ENCODE peak calls at places on chromosome 11, in eight cellular contexts. B is activated effector memory CD4-positive, alpha-beta T cell treated with anti-CD3 and anti-CD28 coated beads, Interleukin-2, amount 50 U/mL, for 16 hours; K is HS-5; L is transverse colon; Y is stimulated activated CD4-positive, alpha-beta T cell treated with anti-CD3 and anti-CD28 coated beads, Interleukin-4, amount 100 ng/mL, for 24 hours; H is substantia nigra; R is ascending aorta; T is Right ventricle myocardium superior. V is an unnamed sample.

GRCh38 chr11:65912840-65913239 is 6.0 kb downstream of the C11orf68 start:
- DNase-seq in K (no peak), H (no peak), B (no peak), R (no peak), L (no peak), Y (no peak), T (no peak), V (no peak)

GRCh38 chr11:27703453-27703852 is 3.2 kb upstream of the BDNF start:
- DNase-seq in T (no peak), H (no peak), L (no peak), Y (no peak), B (no peak), R (no peak), K (no peak), V (no peak)

GRCh38 chr11:133955091-133955846 is 1.5 kb downstream of the IGSF9B start:
- DNase-seq in L (peak), B (peak), H (no peak), T (peak), R (no peak), Y (peak), K (no peak), V (peak)

GRCh38 chr11:100681064-100681502 is 6.0 kb upstream of the ARHGAP42 start:
- DNase-seq in K (peak), B (no peak), L (peak), R (no peak), T (peak), H (peak), Y (no peak), V (peak)

GRCh38 chr11:128725630-128726461 is 32.0 kb downstream of the FLI1 start:
- DNase-seq in Y (peak), L (peak), H (no peak), T (no peak), K (no peak), B (peak), R (no peak), V (no peak)

GRCh38 chr11:35372565-35373283 is 46.6 kb downstream of the SLC1A2 start:
- DNase-seq in H (no peak), B (no peak), R (no peak), K (no peak), L (no peak), Y (no peak), T (no peak), V (no peak)

GRCh38 chr11:119525180-119525854 is 102.3 kb upstream of the THY1 start:
- DNase-seq in B (peak), K (no peak), L (no peak), T (no peak), Y (no peak), H (no peak), R (no peak), V (no peak)

GRCh38 chr11:31141804-31142203 is 227.7 kb downstream of the DCDC1 start:
- DNase-seq in Y (no peak), L (no peak), H (no peak), K (no peak), T (no peak), B (no peak), R (no peak), V (no peak)

GRCh38 chr11:107018274-107018901 is at the start of gene GUCY1A2:
- DNase-seq in T (peak), H (peak), B (no peak), L (no peak), Y (no peak), K (no peak), R (no peak), V (no peak)

GRCh38 chr11:116472661-116473060 is 300.1 kb downstream of the BUD13 start:
- DNase-seq in Y (no peak), K (no peak), T (no peak), R (no peak), H (no peak), L (no peak), B (no peak), V (no peak)

GRCh38 chr11:64253043-64253442 is 1.7 kb downstream of the PLCB3 start:
- DNase-seq in L (no peak), T (no peak), B (no peak), Y (no peak), K (no peak), R (no peak), H (no peak), V (no peak)

GRCh38 chr11:87251560-87251959 is 213.8 kb downstream of the TMEM135 start:
- DNase-seq in L (no peak), K (no peak), Y (no peak), R (no peak), B (no peak), T (no peak), H (no peak), V (no peak)

GRCh38 chr11:58133329-58134076 is 8.2 kb upstream of the OR9I1 start:
- DNase-seq in L (no peak), H (no peak), K (no peak), T (no peak), Y (no peak), B (no peak), R (no peak), V (no peak)

GRCh38 chr11:67502328-67502979 is 2.7 kb downstream of the PITPNM1 start:
- DNase-seq in L (no peak), T (no peak), Y (no peak), B (no peak), R (no peak), K (no peak), H (no peak), V (no peak)

GRCh38 chr11:126502982-126503381 is 147.5 kb downstream of the ST3GAL4 start:
- DNase-seq in R (no peak), B (no peak), Y (no peak), K (no peak), H (no peak), L (no peak), T (no peak), V (no peak)

GRCh38 chr11:106468531-106468930 is 391.1 kb downstream of the AASDHPPT start:
- DNase-seq in T (no peak), H (no peak), B (no peak), L (no peak), R (no peak), K (no peak), Y (no peak), V (no peak)

GRCh38 chr11:95121687-95122086 is 32.0 kb downstream of the ENDOD1 start:
- DNase-seq in R (no peak), Y (no peak), B (no peak), T (no peak), L (no peak), K (no peak), H (no peak), V (no peak)

GRCh38 chr11:78575478-78575877 is 814 bp upstream of the NARS2 start:
- DNase-seq in H (no peak), B (no peak), L (no peak), R (no peak), K (no peak), T (no peak), Y (no peak), V (no peak)

GRCh38 chr11:93089474-93090102 is 108.2 kb downstream of the SLC36A4 start:
- DNase-seq in Y (no peak), H (peak), L (peak), K (no peak), R (no peak), B (no peak), T (no peak), V (peak)

GRCh38 chr11:134276396-134277175 is 407 bp downstream of the GLB1L3 start:
- DNase-seq in R (no peak), Y (no peak), K (no peak), T (no peak), B (peak), H (no peak), L (no peak), V (no peak)

GRCh38 chr11:11977206-11977938 is 31.1 kb downstream of the DKK3 start:
- DNase-seq in T (peak), B (no peak), H (no peak), Y (no peak), R (no peak), K (peak), L (peak), V (no peak)

GRCh38 chr11:727859-728748 is 19.2 kb upstream of the TALDO1 start:
- DNase-seq in H (no peak), B (peak), T (peak), Y (peak), K (peak), L (peak), R (peak), V (peak)

GRCh38 chr11:130136107-130136506 is 23.5 kb upstream of the ST14 start:
- DNase-seq in H (no peak), R (no peak), Y (no peak), B (no peak), T (no peak), K (no peak), L (no peak), V (no peak)

GRCh38 chr11:6438979-6439571 is 1.7 kb downstream of the HPX start:
- DNase-seq in Y (peak), H (no peak), R (no peak), L (peak), K (no peak), B (peak), T (no peak), V (peak)

V was measured in NCI-H1436.